ENCODE peak calls at places on chromosomes 11 and 22, in nine cellular contexts. V, Z, X, G, E, J, P, O and K are unnamed samples.

GRCh38 chr22:38450234-38450797 is 4.7 kb downstream of the KCNJ4 start:
- DNase-seq in J (no peak), O (no peak), V (no peak), X (no peak), P (no peak), G (no peak), Z (no peak), E (no peak), K (no peak)

GRCh38 chr11:1751999-1752906 is 1.9 kb upstream of the IFITM10 start:
- DNase-seq in J (no peak), Z (no peak), O (no peak), G (no peak), X (no peak), V (no peak), P (no peak), E (no peak), K (no peak)

GRCh38 chr11:93501856-93502255 is 41.3 kb downstream of the SMCO4 start:
- DNase-seq in G (no peak), X (no peak), V (no peak), O (no peak), E (no peak), J (no peak), P (no peak), Z (no peak), K (no peak)

GRCh38 chr22:46233231-46233630 is 16.9 kb downstream of the CDPF1 start:
- DNase-seq in E (peak; percentile 23), Z (peak; percentile 77), J (no peak), P (no peak), V (no peak), G (no peak), X (no peak), O (no peak), K (no peak)

GRCh38 chr22:45164217-45165123 is 745 bp downstream of the NUP50 start:
- DNase-seq in G (no peak), X (no peak), V (no peak), Z (peak; percentile 19), P (peak; percentile 33), J (peak; percentile 50), O (no peak), E (no peak), K (peak; percentile 48)

GRCh38 chr11:12079726-12080556 is 30.4 kb upstream of the MICAL2 start:
- DNase-seq in O (no peak), G (no peak), V (no peak), J (no peak), X (peak; percentile 97), Z (peak; percentile 96), P (no peak), E (no peak), K (no peak)

GRCh38 chr22:44638966-44639739 is 62.9 kb upstream of the PRR5 start:
- DNase-seq in Z (no peak), X (no peak), V (no peak), P (no peak), G (no peak), O (no peak), E (peak; percentile 58), J (no peak), K (no peak)

GRCh38 chr22:47094861-47095330 is 332.4 kb downstream of the TBC1D22A start:
- DNase-seq in V (no peak), G (no peak), Z (peak; percentile 58), O (no peak), P (no peak), J (no peak), X (peak; percentile 9), E (no peak), K (no peak)

GRCh38 chr22:46087816-46088277 is 62.5 kb upstream of the PPARA start:
- DNase-seq in Z (peak; percentile 90), O (no peak), P (no peak), G (no peak), V (no peak), E (peak; percentile 97), X (no peak), J (no peak), K (no peak)

GRCh38 chr22:40635940-40636379 is 559 bp downstream of the MRTFA start:
- DNase-seq in X (no peak), Z (no peak), O (no peak), V (no peak), G (no peak), P (no peak), E (no peak), J (no peak), K (no peak)

GRCh38 chr11:73322111-73322985 is 14.3 kb downstream of the ARHGEF17 start:
- DNase-seq in E (no peak), J (no peak), G (no peak), P (no peak), V (no peak), Z (peak; percentile 51), X (no peak), O (no peak), K (no peak)

GRCh38 chr22:30015846-30016245 is 64.4 kb upstream of the HORMAD2 start:
- DNase-seq in G (no peak), V (no peak), Z (no peak), P (no peak), J (no peak), O (no peak), E (no peak), X (peak; percentile 64), K (no peak)

GRCh38 chr11:69161117-69161407 is 5.3 kb downstream of the SMIM38 start:
- DNase-seq in Z (no peak), O (no peak), V (no peak), X (no peak), G (no peak), E (no peak), J (no peak), P (no peak), K (no peak)

GRCh38 chr11:19200410-19201201 is 1.2 kb downstream of the CSRP3 start:
- DNase-seq in P (no peak), O (no peak), X (peak; percentile 44), V (no peak), J (no peak), E (no peak), G (no peak), Z (peak; percentile 74), K (no peak)

GRCh38 chr11:127345819-127346459 is 345.4 kb upstream of the KIRREL3 start:
- DNase-seq in O (peak; percentile 49), V (peak; percentile 11), E (peak; percentile 7), P (peak; percentile 2), X (peak; percentile 9), Z (peak; percentile 39), G (no peak), J (no peak), K (peak; percentile 13)

GRCh38 chr22:42111798-42112197 is 18.8 kb downstream of the CYP2D6 start:
- DNase-seq in X (no peak), E (no peak), G (no peak), Z (no peak), O (no peak), P (no peak), J (no peak), V (no peak), K (no peak)

GRCh38 chr11:130246719-130247118 is 68.0 kb downstream of the ZBTB44 start:
- DNase-seq in P (no peak), Z (no peak), X (peak; percentile 9), E (no peak), J (no peak), V (no peak), O (no peak), G (no peak), K (no peak)

GRCh38 chr11:61062181-61062955 is 39.9 kb upstream of the CD5 start:
- DNase-seq in X (no peak), G (no peak), Z (no peak), P (no peak), V (no peak), O (no peak), E (no peak), J (peak; percentile 20), K (no peak)

GRCh38 chr11:10561947-10562346 is 6.5 kb downstream of the LYVE1 start:
- DNase-seq in E (no peak), V (no peak), G (no peak), J (no peak), O (no peak), X (no peak), Z (no peak), P (no peak), K (no peak)

GRCh38 chr11:80700386-80700785 is 1259.6 kb upstream of the TENM4 start:
- DNase-seq in V (no peak), Z (no peak), J (no peak), P (no peak), E (no peak), O (no peak), G (no peak), X (no peak), K (no peak)

GRCh38 chr11:110797453-110797852 is 85.2 kb upstream of the ARHGAP20 start:
- DNase-seq in O (no peak), G (no peak), V (no peak), X (no peak), Z (no peak), E (no peak), P (no peak), J (no peak), K (no peak)

GRCh38 chr11:46889689-46890475 is 28.5 kb downstream of the LRP4 start:
- DNase-seq in P (peak; percentile 71), E (peak; percentile 75), J (peak; percentile 70), G (peak; percentile 70), X (peak; percentile 41), O (peak; percentile 74), Z (peak; percentile 61), V (peak; percentile 37), K (peak; percentile 73)

GRCh38 chr22:28710112-28710888 is 30.7 kb upstream of the TTC28 start:
- DNase-seq in O (no peak), X (peak; percentile 74), V (peak; percentile 42), J (no peak), E (no peak), G (no peak), Z (peak; percentile 72), P (no peak), K (no peak)

GRCh38 chr11:27471588-27472397 is 797 bp downstream of the LGR4 start:
- DNase-seq in V (no peak), O (no peak), Z (peak; percentile 43), J (no peak), P (peak; percentile 2), X (no peak), G (peak; percentile 5), E (no peak), K (peak; percentile 21)